ENCODE peak calls at places on chromosomes 5 and 9, in four cellular contexts. D, X, R and I are unnamed samples.

GRCh38 chr5:58136416-58136815 is 323.5 kb downstream of the PLK2 start:
- DNase-seq in X (no peak), R (no peak), D (no peak), I (no peak)

GRCh38 chr9:38371495-38371894 is 21.0 kb upstream of the ALDH1B1 start:
- DNase-seq in X (peak), R (no peak), D (peak), I (no peak)

GRCh38 chr5:83964235-83964634 is 243.6 kb upstream of the HAPLN1 start:
- DNase-seq in X (no peak), R (no peak), D (no peak), I (no peak)

GRCh38 chr5:53343187-53343586 is 137.2 kb upstream of the FST start:
- DNase-seq in R (no peak), D (no peak), X (no peak), I (no peak)

GRCh38 chr9:89095755-89096154 is 82.9 kb downstream of the SHC3 start:
- DNase-seq in X (no peak), D (no peak), R (no peak), I (no peak)

GRCh38 chr5:164266571-164266970 is 761.2 kb downstream of the MAT2B start:
- DNase-seq in D (no peak), R (no peak), X (no peak), I (no peak)

GRCh38 chr9:129449066-129449465 is 171.8 kb downstream of the C9orf50 start:
- DNase-seq in R (no peak), D (no peak), X (no peak), I (no peak)

GRCh38 chr5:169856571-169856970 is 123.7 kb downstream of the INSYN2B start:
- DNase-seq in D (no peak), R (no peak), X (no peak), I (no peak)

GRCh38 chr9:72165821-72166547 is 16.7 kb downstream of the GDA start:
- DNase-seq in D (no peak), X (no peak), R (no peak), I (no peak)

GRCh38 chr9:125829743-125830142 is 82.6 kb downstream of the PBX3 start:
- DNase-seq in D (no peak), X (peak), R (no peak), I (no peak)

GRCh38 chr5:160280384-160281090 is 31.8 kb downstream of the CCNJL start:
- DNase-seq in D (no peak), X (no peak), R (no peak), I (no peak)

GRCh38 chr9:13665418-13666066 is 386.1 kb upstream of the MPDZ start:
- DNase-seq in X (no peak), D (no peak), R (no peak), I (no peak)

GRCh38 chr5:173720341-173721258 is 104.2 kb upstream of the BOD1 start:
- DNase-seq in X (no peak), D (no peak), R (no peak), I (no peak)

GRCh38 chr9:74696520-74696919 is 191.2 kb downstream of the TRPM6 start:
- DNase-seq in X (no peak), D (no peak), R (no peak), I (no peak)

GRCh38 chr9:104280216-104280585 is 186.1 kb downstream of the SMC2 start:
- DNase-seq in R (no peak), X (no peak), D (no peak), I (no peak)

GRCh38 chr9:16679327-16679821 is 191.1 kb downstream of the BNC2 start:
- DNase-seq in R (no peak), D (no peak), X (no peak), I (no peak)

GRCh38 chr5:57494104-57495098 is 11.8 kb upstream of the ACTBL2 start:
- DNase-seq in D (peak), R (no peak), X (peak), I (no peak)

GRCh38 chr5:59174248-59174844 is 591.5 kb downstream of the RAB3C start:
- DNase-seq in R (no peak), X (no peak), D (peak), I (no peak)

GRCh38 chr5:147939431-147940114 is 33.2 kb upstream of the C5orf46 start:
- DNase-seq in X (no peak), D (no peak), R (no peak), I (no peak)

GRCh38 chr9:21974230-21974541 is 20.0 kb downstream of the CDKN2A start:
- DNase-seq in R (no peak), D (no peak), X (no peak), I (no peak)

GRCh38 chr5:21121213-21121612 is 1133.2 kb upstream of the CDH18 start:
- DNase-seq in R (no peak), D (no peak), X (no peak), I (no peak)

GRCh38 chr5:42109006-42109572 is 184.0 kb downstream of the FBXO4 start:
- DNase-seq in R (no peak), X (no peak), D (no peak), I (no peak)

GRCh38 chr5:143248822-143249579 is 154.5 kb downstream of the NR3C1 start:
- DNase-seq in D (no peak), X (no peak), R (no peak), I (peak)

GRCh38 chr9:87310827-87311564 is 186.7 kb upstream of the DAPK1 start:
- DNase-seq in R (no peak), X (no peak), D (no peak), I (no peak)

GRCh38 chr5:180491496-180491895 is 2.7 kb upstream of the CNOT6 start:
- DNase-seq in D (no peak), R (no peak), X (no peak), I (no peak)

GRCh38 chr9:72998363-72998762 is 45.5 kb upstream of the ALDH1A1 start:
- DNase-seq in X (no peak), D (no peak), R (no peak), I (no peak)

GRCh38 chr5:139278540-139279274 is 14.8 kb upstream of the MATR3 start:
- DNase-seq in R (no peak), D (peak), X (no peak), I (no peak)
- TF ChIP-seq POLR2AphosphoS5 in R (no peak), D (peak), X (no peak), I (no peak)

DNA sequence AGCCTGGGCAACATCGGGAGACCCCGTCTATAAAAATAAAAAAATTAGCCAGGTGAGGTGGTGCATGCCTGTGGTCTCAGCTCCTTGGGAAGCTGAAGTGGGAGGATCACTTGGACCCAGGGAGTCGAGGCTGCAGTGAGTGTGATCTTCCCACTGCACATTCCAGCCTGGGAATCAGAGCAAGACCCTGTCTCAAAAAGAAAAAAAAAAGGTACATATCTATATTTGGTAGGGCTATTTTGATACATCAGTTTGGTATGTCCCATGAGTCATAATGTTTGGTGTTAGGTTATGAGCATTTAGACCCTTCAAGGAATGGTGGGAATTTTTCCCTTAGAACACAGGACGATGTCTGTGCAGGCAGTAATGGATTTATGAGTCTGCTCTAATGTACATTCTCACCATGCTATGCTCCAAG is 55.3 kb upstream of the POU4F3 start:
- DNase-seq in D (no peak), X (no peak), R (no peak), I (no peak)
- TF ChIP-seq POLR2AphosphoS5 in D (no peak), X (no peak), R (no peak), I (no peak)

DNA sequence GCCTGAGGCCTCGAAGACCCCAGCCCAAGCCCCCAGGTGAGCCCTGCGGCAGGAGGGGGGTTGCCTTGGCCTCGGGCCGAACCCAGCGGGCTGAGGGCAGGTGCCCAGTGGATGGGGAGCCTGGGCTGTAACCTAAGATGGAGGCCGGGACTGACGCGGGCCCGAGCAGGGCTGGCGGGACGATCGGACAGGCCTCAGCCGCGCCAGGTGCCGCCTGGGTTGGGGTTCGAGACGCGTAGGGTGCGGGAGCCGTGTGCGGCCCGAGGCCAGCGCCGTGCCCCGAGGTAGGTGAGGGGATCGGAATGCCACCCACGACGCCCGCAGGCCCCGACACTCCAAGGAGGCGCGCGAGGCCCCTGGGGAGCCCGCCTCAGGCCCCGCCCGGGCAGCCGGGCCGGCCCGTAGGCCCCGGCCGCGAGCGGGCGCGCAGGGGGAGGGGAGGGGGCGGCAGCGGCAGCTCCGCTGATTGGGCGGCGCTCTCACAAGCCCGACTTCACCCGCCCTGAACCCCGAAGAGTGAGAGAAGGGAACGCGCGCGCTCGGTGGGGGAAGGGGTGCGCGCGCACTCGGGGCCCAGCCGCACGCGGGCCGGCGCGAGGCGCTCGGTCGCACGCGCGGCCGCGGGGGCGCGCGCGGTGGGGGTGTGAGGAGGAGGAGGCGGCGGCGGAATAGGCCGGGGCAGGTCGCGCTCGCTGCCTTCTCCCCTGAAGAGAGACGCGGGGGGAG is at the start of gene NSD1:
- DNase-seq in R (peak), D (peak), X (peak), I (no peak)
- TF ChIP-seq POLR2AphosphoS5 in R (peak), D (peak), X (peak), I (peak)

GRCh38 chr5:10110228-10110627 is 139.5 kb downstream of the ATPSCKMT start:
- DNase-seq in R (no peak), D (no peak), X (no peak), I (no peak)

GRCh38 chr5:10106806-10107205 is 142.9 kb downstream of the ATPSCKMT start:
- DNase-seq in X (no peak), R (no peak), D (no peak), I (no peak)

GRCh38 chr5:10103098-10103497 is 146.6 kb downstream of the ATPSCKMT start:
- DNase-seq in D (no peak), R (no peak), X (no peak), I (no peak)

GRCh38 chr5:10111575-10111974 is 138.1 kb downstream of the ATPSCKMT start:
- DNase-seq in D (no peak), R (no peak), X (no peak), I (no peak)

GRCh38 chr5:10106285-10106684 is 143.4 kb downstream of the ATPSCKMT start:
- DNase-seq in R (no peak), D (no peak), X (no peak), I (no peak)
- TF ChIP-seq POLR2AphosphoS5 in R (no peak), D (no peak), X (no peak), I (no peak)

GRCh38 chr5:85614482-85614881 is 1003.3 kb upstream of the COX7C start:
- DNase-seq in R (no peak), X (no peak), D (no peak), I (no peak)
- TF ChIP-seq POLR2AphosphoS5 in R (no peak), X (no peak), D (no peak), I (no peak)